ENCODE peak calls at places on chromosomes 6 and 20, in nine cellular contexts. E is AG09309, J is HFF-Myc, T is K562, D is lower leg skin, O is tibial artery, A is lung, M is uterus, X is GM06990. H is an unnamed sample.

GRCh38 chr6:39401376-39401775 is 78.9 kb upstream of the KCNK16 start:
- DNase-seq in M (no peak), E (no peak), A (no peak), D (no peak), O (no peak), X (no peak), J (no peak), T (no peak), H (no peak)

GRCh38 chr6:93731306-93731705 is 311.9 kb upstream of the EPHA7 start:
- DNase-seq in M (no peak), D (no peak), J (no peak), E (no peak), O (no peak), T (no peak), X (no peak), A (no peak), H (no peak)

GRCh38 chr6:28115799-28116198 is 8.6 kb upstream of the ZSCAN16 start:
- DNase-seq in J (no peak), A (no peak), T (no peak), E (no peak), X (no peak), O (no peak), D (no peak), M (no peak), H (no peak)

GRCh38 chr6:39961178-39961577 is 26.9 kb upstream of the MOCS1 start:
- DNase-seq in E (no peak), A (no peak), J (no peak), D (no peak), M (no peak), O (no peak), T (no peak), X (no peak), H (no peak)

GRCh38 chr20:40646321-40647212 is 42.5 kb downstream of the MAFB start:
- DNase-seq in O (no peak), X (no peak), D (no peak), A (no peak), T (no peak), M (no peak), E (no peak), J (no peak), H (no peak)

GRCh38 chr6:129786548-129786947 is 74.6 kb downstream of the TMEM244 start:
- DNase-seq in J (no peak), D (no peak), O (no peak), X (no peak), A (no peak), E (no peak), T (no peak), M (no peak), H (no peak)

GRCh38 chr20:61805781-61806180 is 259.9 kb downstream of the TAF4 start:
- DNase-seq in E (no peak), T (no peak), O (no peak), D (no peak), J (no peak), M (no peak), A (no peak), X (no peak), H (no peak)

GRCh38 chr6:63514488-63515173 is 57.6 kb upstream of the LOC128125822 start:
- DNase-seq in M (no peak), J (no peak), E (no peak), O (no peak), T (no peak), X (no peak), D (no peak), A (no peak), H (no peak)

GRCh38 chr6:116136933-116137340 is 11.0 kb upstream of the COL10A1 start:
- DNase-seq in M (no peak), X (no peak), A (no peak), O (no peak), T (no peak), D (no peak), J (no peak), E (no peak), H (no peak)

GRCh38 chr6:116447496-116448011 is 13.6 kb upstream of the CALHM6 start:
- DNase-seq in M (no peak), O (peak), E (peak), X (no peak), J (no peak), T (no peak), A (no peak), D (no peak), H (no peak)

GRCh38 chr6:167993169-167993568 is 4.3 kb upstream of the KIF25 start:
- DNase-seq in J (no peak), D (peak), A (no peak), O (no peak), T (no peak), X (no peak), M (peak), E (no peak), H (no peak)

GRCh38 chr20:9129756-9130155 is 60.9 kb downstream of the PLCB4 start:
- DNase-seq in M (no peak), X (no peak), J (no peak), O (no peak), T (no peak), A (no peak), D (no peak), E (no peak), H (no peak)

DNA sequence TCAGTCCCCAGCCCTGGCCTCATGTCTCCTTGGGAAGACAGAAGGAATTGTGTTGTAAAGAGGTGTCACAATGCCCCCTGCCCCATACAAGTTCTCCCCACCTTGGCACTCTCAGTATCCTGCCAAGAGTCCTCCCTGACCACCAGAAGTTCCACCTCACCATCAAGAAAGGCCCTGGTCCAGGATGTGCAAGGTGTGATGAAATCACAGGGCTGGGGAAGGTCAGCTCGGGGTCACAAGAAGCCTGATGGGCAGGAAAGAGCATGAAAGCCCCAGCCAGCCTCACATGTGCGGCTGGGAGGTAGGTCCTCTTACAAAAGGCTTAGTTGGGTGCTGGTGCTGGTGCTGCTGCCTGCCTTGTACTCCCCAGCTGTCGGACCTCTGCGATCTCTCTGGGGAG is 12.9 kb upstream of the C6orf132 start:
- DNase-seq in X (no peak), A (no peak), O (no peak), T (no peak), E (no peak), J (no peak), D (no peak), M (no peak), H (no peak)
- H3K4me3 ChIP-seq in X (no peak), A (no peak), O (no peak), T (no peak), E (no peak), J (no peak), D (no peak), M (no peak), H (no peak)

GRCh38 chr20:13947719-13948118 is 42.7 kb downstream of the SEL1L2 start:
- DNase-seq in E (no peak), J (no peak), A (no peak), D (no peak), X (no peak), M (no peak), T (no peak), O (no peak), H (no peak)

DNA sequence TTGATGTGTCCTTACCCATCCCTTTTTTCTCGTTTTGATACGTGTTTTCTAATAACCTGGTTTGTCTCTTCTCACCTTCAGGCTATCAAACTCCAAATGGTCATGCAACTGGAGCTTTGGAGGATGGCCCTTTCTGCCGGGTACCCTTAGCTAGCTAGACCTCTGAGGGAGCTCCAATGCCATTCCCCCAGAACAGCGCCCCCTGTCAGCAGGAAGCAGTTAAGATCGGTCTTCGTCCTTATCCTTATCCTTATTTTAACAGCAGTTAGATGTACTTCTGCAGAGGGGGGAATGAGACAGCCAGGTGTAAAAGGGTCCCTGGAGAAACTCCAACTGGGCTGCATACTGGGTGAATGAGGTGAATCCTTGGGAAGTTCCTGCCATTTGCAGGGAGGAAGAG is 37.2 kb downstream of the SEL1L2 start:
- DNase-seq in A (no peak), E (no peak), X (no peak), T (peak), M (no peak), O (no peak), D (no peak), J (no peak), H (no peak)
- TF ChIP-seq CTCF in A (no peak), E (no peak), X (peak), T (no peak), M (no peak), O (no peak), D (no peak), J (peak), H (peak)

GRCh38 chr6:137869781-137870180 is 2.7 kb downstream of the TNFAIP3 start:
- DNase-seq in M (no peak), D (no peak), J (no peak), X (no peak), E (no peak), A (no peak), T (no peak), O (no peak), H (no peak)

GRCh38 chr6:137871299-137871698 is 4.2 kb downstream of the TNFAIP3 start:
- DNase-seq in A (no peak), T (no peak), X (no peak), E (no peak), D (no peak), M (no peak), J (no peak), O (no peak), H (no peak)

GRCh38 chr6:137870744-137871247 is 3.7 kb downstream of the TNFAIP3 start:
- DNase-seq in M (no peak), O (no peak), E (no peak), T (no peak), D (no peak), A (no peak), J (no peak), X (peak), H (no peak)

GRCh38 chr6:137868721-137869631 is 1.9 kb downstream of the TNFAIP3 start:
- DNase-seq in T (no peak), A (no peak), E (no peak), O (no peak), X (no peak), D (no peak), M (no peak), J (no peak), H (no peak)

GRCh38 chr6:137870286-137870685 is 3.2 kb downstream of the TNFAIP3 start:
- DNase-seq in X (no peak), A (no peak), E (no peak), J (no peak), D (no peak), O (no peak), T (no peak), M (no peak), H (no peak)
- H3K4me3 ChIP-seq in X (peak), A (no peak), E (peak), J (no peak), D (no peak), O (peak), T (no peak), M (no peak), H (peak)

GRCh38 chr6:69622924-69623323 is 173.9 kb downstream of the LMBRD1 start:
- DNase-seq in D (no peak), J (no peak), O (no peak), A (no peak), T (no peak), E (no peak), X (no peak), M (no peak), H (no peak)
- TF ChIP-seq CTCF in D (no peak), J (no peak), O (no peak), A (no peak), T (no peak), E (no peak), X (no peak), M (no peak), H (no peak)

GRCh38 chr6:14905201-14905600 is 340.7 kb upstream of the JARID2 start:
- DNase-seq in T (no peak), A (no peak), M (no peak), D (no peak), E (no peak), X (no peak), O (no peak), J (no peak), H (no peak)

GRCh38 chr6:14906621-14907020 is 339.2 kb upstream of the JARID2 start:
- DNase-seq in A (no peak), M (no peak), O (no peak), E (no peak), D (no peak), X (no peak), J (no peak), T (no peak), H (no peak)

GRCh38 chr6:14915888-14916832 is 329.7 kb upstream of the JARID2 start:
- DNase-seq in O (no peak), D (no peak), T (no peak), X (no peak), E (no peak), J (no peak), M (no peak), A (no peak), H (no peak)

GRCh38 chr6:14912226-14912625 is 333.6 kb upstream of the JARID2 start:
- DNase-seq in J (no peak), M (no peak), D (no peak), X (no peak), E (no peak), T (no peak), A (no peak), O (no peak), H (no peak)

DNA sequence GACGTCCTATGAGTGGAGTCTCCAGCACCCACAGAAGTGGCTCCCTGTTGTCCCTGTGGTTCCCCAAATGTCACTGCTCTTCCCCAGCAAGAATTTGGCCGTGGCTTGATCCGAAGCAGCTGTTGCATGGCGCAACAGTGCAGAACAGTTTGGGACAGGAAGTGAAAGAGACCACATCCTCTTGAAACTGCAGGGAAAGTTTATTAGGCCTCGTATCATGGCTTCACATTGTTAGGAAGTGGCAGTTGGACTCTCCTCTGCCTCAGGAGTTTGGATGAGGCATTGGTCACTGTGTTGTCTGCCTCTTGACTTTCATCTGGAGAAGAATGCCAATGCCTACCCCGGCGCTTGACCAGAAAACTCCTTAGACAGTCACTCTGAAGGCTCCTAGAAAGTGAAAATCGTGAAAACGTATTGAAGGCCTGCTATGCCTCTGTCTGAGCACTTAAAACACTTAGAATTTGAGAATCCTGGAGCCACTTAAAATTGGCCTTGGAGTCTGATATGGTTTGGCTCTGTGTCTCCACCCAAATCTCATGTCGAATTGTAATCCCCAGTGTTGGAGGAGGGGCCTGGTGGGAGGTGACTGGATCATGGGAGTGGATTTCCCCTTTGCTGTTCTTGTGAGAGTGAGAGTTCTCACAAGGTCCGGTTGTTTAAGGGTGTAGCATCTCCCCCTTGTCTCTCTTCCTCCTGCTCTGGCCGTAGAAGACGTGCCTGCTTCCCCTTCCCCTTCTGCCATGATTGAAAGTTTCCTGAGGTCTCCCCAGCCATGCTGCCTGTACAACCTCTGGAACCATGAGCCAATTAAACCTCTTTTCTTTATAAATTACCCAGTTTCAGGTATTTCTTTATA is 334.9 kb upstream of the JARID2 start:
- DNase-seq in O (peak), A (peak), E (no peak), M (no peak), J (no peak), X (peak), T (no peak), D (peak), H (no peak)
- H3K4me3 ChIP-seq in O (no peak), A (no peak), E (no peak), M (no peak), J (no peak), X (no peak), T (no peak), D (no peak), H (no peak)

DNA sequence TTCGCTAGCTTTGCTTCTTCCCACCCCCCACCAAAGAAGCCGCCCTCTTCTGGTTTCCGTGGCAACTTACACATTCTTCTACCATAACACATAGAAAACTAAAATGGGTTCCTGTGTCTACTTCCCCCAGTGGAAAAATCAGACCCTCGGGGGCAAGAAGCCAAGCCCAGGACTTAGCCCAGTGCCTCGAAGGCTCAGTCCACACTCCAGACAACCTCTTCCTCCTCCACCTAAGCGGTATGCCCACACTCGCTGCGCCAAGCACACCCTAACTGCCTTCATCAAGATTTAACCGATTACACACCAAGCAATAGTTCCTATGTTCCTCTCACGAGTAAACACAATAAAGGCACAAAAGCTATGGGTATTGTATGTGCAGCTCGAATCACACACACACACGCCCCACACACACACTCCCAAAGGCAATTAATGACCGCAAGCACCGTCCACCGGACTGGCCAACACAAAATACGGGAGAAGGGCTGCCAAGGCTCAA is 537 bp downstream of the PPIL4 start:
- DNase-seq in D (peak), J (no peak), M (peak), T (peak), A (peak), O (no peak), E (peak), X (peak), H (peak)
- TF ChIP-seq CTCF in D (no peak), J (no peak), M (no peak), T (peak), A (no peak), O (no peak), E (no peak), X (peak), H (no peak)

DNA sequence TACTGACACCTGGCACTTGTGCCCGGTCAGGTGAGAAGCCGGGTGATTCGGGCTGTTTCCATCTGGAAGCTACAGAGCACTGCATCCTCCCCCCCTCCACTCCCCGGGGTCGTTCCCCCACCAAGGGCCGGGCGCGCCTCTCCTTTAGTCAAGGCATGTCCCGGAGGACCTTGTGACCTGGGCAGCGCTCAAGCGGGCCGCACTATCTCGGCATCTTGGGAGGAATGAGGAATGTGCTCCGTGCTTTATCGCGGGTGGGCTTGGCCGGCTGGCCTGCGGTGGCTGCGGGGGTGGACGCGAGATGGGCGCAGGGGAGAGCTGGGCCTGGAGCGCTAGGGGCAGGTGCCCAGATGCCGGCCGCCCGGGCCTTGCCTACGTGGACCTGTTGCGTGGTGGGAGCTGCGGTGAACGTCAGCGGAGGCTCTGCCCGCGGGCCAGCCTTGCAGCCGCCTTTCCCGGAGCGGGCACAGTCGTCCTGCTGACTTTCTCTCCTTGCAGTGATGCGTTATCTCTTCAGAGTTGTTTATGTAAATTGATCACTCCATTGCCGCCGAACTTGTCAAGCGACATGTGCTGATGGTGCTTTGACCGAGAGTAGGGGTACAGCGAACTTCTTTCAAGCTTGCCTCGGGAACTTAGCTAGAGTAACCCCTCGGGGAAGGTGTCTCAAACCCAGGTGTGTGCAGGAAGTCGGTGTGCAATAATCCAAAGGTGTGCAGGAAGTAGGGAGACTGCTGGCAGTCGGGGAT is 1.1 kb downstream of the LRRC1 start:
- DNase-seq in A (peak), X (peak), J (no peak), M (peak), O (peak), E (no peak), D (peak), T (no peak), H (peak)
- H3K4me3 ChIP-seq in A (peak), X (peak), J (peak), M (peak), O (peak), E (peak), D (peak), T (no peak), H (peak)

H was measured in PC-9.